ENCODE peak calls at places on chromosomes 7 and 10, in ten cellular contexts. One of them, this sample, is unnamed.

GRCh38 chr10:78165617-78166016 is 132.0 kb downstream of the RPS24 start:
- DNase-seq in CD4-positive, alpha-beta T cell: no peak
- DNase-seq in H7: peak
- DNase-seq in AG04449: no peak
- DNase-seq in HT-29: peak
- DNase-seq in bronchial epithelial cell: no peak
- DNase-seq in stimulated activated naive B cell treated with anti-CD40 and anti-IgM and Interleukin-4, amounts not matched to agents 10 μg/mL and 1 μg/mL and 100 μg/mL, for 72 hours: no peak
- DNase-seq in NCI-H1092: peak
- DNase-seq in H54: no peak
- DNase-seq in EH: peak
- DNase-seq in this sample: no peak

GRCh38 chr7:40232242-40232929 is 97.6 kb downstream of the SUGCT start:
- DNase-seq in EH: peak
- DNase-seq in AG04449: peak
- DNase-seq in stimulated activated naive B cell treated with anti-CD40 and anti-IgM and Interleukin-4, amounts not matched to agents 10 μg/mL and 1 μg/mL and 100 μg/mL, for 72 hours: no peak
- DNase-seq in HT-29: peak
- DNase-seq in H54: peak
- DNase-seq in bronchial epithelial cell: peak
- DNase-seq in H7: no peak
- DNase-seq in CD4-positive, alpha-beta T cell: no peak
- DNase-seq in NCI-H1092: peak
- DNase-seq in this sample: no peak

GRCh38 chr7:80542398-80542797 is 30.5 kb upstream of the GNAT3 start:
- DNase-seq in stimulated activated naive B cell treated with anti-CD40 and anti-IgM and Interleukin-4, amounts not matched to agents 10 μg/mL and 1 μg/mL and 100 μg/mL, for 72 hours: no peak
- DNase-seq in H7: no peak
- DNase-seq in EH: peak
- DNase-seq in HT-29: peak
- DNase-seq in H54: peak
- DNase-seq in NCI-H1092: no peak
- DNase-seq in bronchial epithelial cell: peak
- DNase-seq in CD4-positive, alpha-beta T cell: no peak
- DNase-seq in AG04449: peak
- DNase-seq in this sample: no peak

GRCh38 chr10:3749597-3750351 is 35.2 kb downstream of the KLF6 start:
- DNase-seq in CD4-positive, alpha-beta T cell: no peak
- DNase-seq in AG04449: no peak
- DNase-seq in stimulated activated naive B cell treated with anti-CD40 and anti-IgM and Interleukin-4, amounts not matched to agents 10 μg/mL and 1 μg/mL and 100 μg/mL, for 72 hours: no peak
- DNase-seq in EH: peak
- DNase-seq in HT-29: peak
- DNase-seq in H7: no peak
- DNase-seq in H54: no peak
- DNase-seq in bronchial epithelial cell: peak
- DNase-seq in NCI-H1092: no peak
- DNase-seq in this sample: peak

GRCh38 chr7:49520971-49521370 is 252.5 kb upstream of the VWC2 start:
- DNase-seq in H54: no peak
- DNase-seq in stimulated activated naive B cell treated with anti-CD40 and anti-IgM and Interleukin-4, amounts not matched to agents 10 μg/mL and 1 μg/mL and 100 μg/mL, for 72 hours: no peak
- DNase-seq in H7: no peak
- DNase-seq in NCI-H1092: no peak
- DNase-seq in EH: no peak
- DNase-seq in HT-29: no peak
- DNase-seq in AG04449: no peak
- DNase-seq in CD4-positive, alpha-beta T cell: no peak
- DNase-seq in bronchial epithelial cell: no peak
- DNase-seq in this sample: no peak

GRCh38 chr7:99089914-99090629 is 53.8 kb downstream of the SMURF1 start:
- DNase-seq in AG04449: no peak
- DNase-seq in NCI-H1092: no peak
- DNase-seq in H7: no peak
- DNase-seq in CD4-positive, alpha-beta T cell: no peak
- DNase-seq in stimulated activated naive B cell treated with anti-CD40 and anti-IgM and Interleukin-4, amounts not matched to agents 10 μg/mL and 1 μg/mL and 100 μg/mL, for 72 hours: no peak
- DNase-seq in bronchial epithelial cell: no peak
- DNase-seq in H54: no peak
- DNase-seq in HT-29: no peak
- DNase-seq in EH: no peak
- DNase-seq in this sample: no peak

GRCh38 chr7:156230576-156230975 is 410.0 kb upstream of the RNF32 start:
- DNase-seq in EH: no peak
- DNase-seq in NCI-H1092: no peak
- DNase-seq in stimulated activated naive B cell treated with anti-CD40 and anti-IgM and Interleukin-4, amounts not matched to agents 10 μg/mL and 1 μg/mL and 100 μg/mL, for 72 hours: no peak
- DNase-seq in CD4-positive, alpha-beta T cell: no peak
- DNase-seq in AG04449: no peak
- DNase-seq in H54: no peak
- DNase-seq in bronchial epithelial cell: no peak
- DNase-seq in H7: no peak
- DNase-seq in HT-29: no peak
- DNase-seq in this sample: no peak

GRCh38 chr7:68438016-68438415 is 1160.3 kb upstream of the AUTS2 start:
- DNase-seq in stimulated activated naive B cell treated with anti-CD40 and anti-IgM and Interleukin-4, amounts not matched to agents 10 μg/mL and 1 μg/mL and 100 μg/mL, for 72 hours: no peak
- DNase-seq in EH: no peak
- DNase-seq in bronchial epithelial cell: no peak
- DNase-seq in CD4-positive, alpha-beta T cell: no peak
- DNase-seq in HT-29: no peak
- DNase-seq in NCI-H1092: no peak
- DNase-seq in H7: no peak
- DNase-seq in H54: no peak
- DNase-seq in AG04449: no peak
- DNase-seq in this sample: no peak

GRCh38 chr7:158257001-158257400 is 330.6 kb downstream of the PTPRN2 start:
- DNase-seq in stimulated activated naive B cell treated with anti-CD40 and anti-IgM and Interleukin-4, amounts not matched to agents 10 μg/mL and 1 μg/mL and 100 μg/mL, for 72 hours: no peak
- DNase-seq in CD4-positive, alpha-beta T cell: no peak
- DNase-seq in H7: no peak
- DNase-seq in bronchial epithelial cell: no peak
- DNase-seq in EH: no peak
- DNase-seq in NCI-H1092: no peak
- DNase-seq in HT-29: no peak
- DNase-seq in AG04449: no peak
- DNase-seq in H54: no peak
- DNase-seq in this sample: no peak

GRCh38 chr10:117477961-117478670 is 64.4 kb upstream of the EMX2 start:
- DNase-seq in CD4-positive, alpha-beta T cell: no peak
- DNase-seq in stimulated activated naive B cell treated with anti-CD40 and anti-IgM and Interleukin-4, amounts not matched to agents 10 μg/mL and 1 μg/mL and 100 μg/mL, for 72 hours: no peak
- DNase-seq in EH: peak
- DNase-seq in HT-29: peak
- DNase-seq in NCI-H1092: no peak
- DNase-seq in H7: no peak
- DNase-seq in H54: peak
- DNase-seq in AG04449: peak
- DNase-seq in bronchial epithelial cell: peak
- DNase-seq in this sample: no peak

GRCh38 chr7:33392143-33392542 is 262.8 kb downstream of the BBS9 start:
- DNase-seq in NCI-H1092: peak
- DNase-seq in CD4-positive, alpha-beta T cell: no peak
- DNase-seq in bronchial epithelial cell: no peak
- DNase-seq in H54: no peak
- DNase-seq in HT-29: no peak
- DNase-seq in H7: no peak
- DNase-seq in AG04449: no peak
- DNase-seq in EH: no peak
- DNase-seq in stimulated activated naive B cell treated with anti-CD40 and anti-IgM and Interleukin-4, amounts not matched to agents 10 μg/mL and 1 μg/mL and 100 μg/mL, for 72 hours: no peak
- DNase-seq in this sample: no peak

GRCh38 chr10:6086375-6087233 is 2.2 kb upstream of the RBM17 start:
- DNase-seq in stimulated activated naive B cell treated with anti-CD40 and anti-IgM and Interleukin-4, amounts not matched to agents 10 μg/mL and 1 μg/mL and 100 μg/mL, for 72 hours: peak
- DNase-seq in NCI-H1092: peak
- DNase-seq in H54: peak
- DNase-seq in CD4-positive, alpha-beta T cell: peak
- DNase-seq in H7: peak
- DNase-seq in HT-29: peak
- DNase-seq in AG04449: peak
- DNase-seq in bronchial epithelial cell: peak
- DNase-seq in EH: peak
- DNase-seq in this sample: peak

GRCh38 chr7:42972703-42973500 is 40.7 kb downstream of the MRPL32 start:
- DNase-seq in stimulated activated naive B cell treated with anti-CD40 and anti-IgM and Interleukin-4, amounts not matched to agents 10 μg/mL and 1 μg/mL and 100 μg/mL, for 72 hours: no peak
- DNase-seq in AG04449: peak
- DNase-seq in HT-29: peak
- DNase-seq in CD4-positive, alpha-beta T cell: no peak
- DNase-seq in NCI-H1092: no peak
- DNase-seq in H7: no peak
- DNase-seq in EH: peak
- DNase-seq in H54: peak
- DNase-seq in bronchial epithelial cell: peak
- DNase-seq in this sample: no peak

GRCh38 chr7:151769189-151769821 is 107.6 kb downstream of the PRKAG2 start:
- DNase-seq in bronchial epithelial cell: no peak
- DNase-seq in EH: no peak
- DNase-seq in NCI-H1092: no peak
- DNase-seq in HT-29: no peak
- DNase-seq in stimulated activated naive B cell treated with anti-CD40 and anti-IgM and Interleukin-4, amounts not matched to agents 10 μg/mL and 1 μg/mL and 100 μg/mL, for 72 hours: no peak
- DNase-seq in H54: no peak
- DNase-seq in AG04449: no peak
- DNase-seq in H7: no peak
- DNase-seq in CD4-positive, alpha-beta T cell: peak
- DNase-seq in this sample: no peak

GRCh38 chr10:77355844-77356243 is 281.8 kb downstream of the KCNMA1 start:
- DNase-seq in HT-29: no peak
- DNase-seq in H54: peak
- DNase-seq in H7: no peak
- DNase-seq in CD4-positive, alpha-beta T cell: no peak
- DNase-seq in AG04449: peak
- DNase-seq in NCI-H1092: no peak
- DNase-seq in EH: peak
- DNase-seq in stimulated activated naive B cell treated with anti-CD40 and anti-IgM and Interleukin-4, amounts not matched to agents 10 μg/mL and 1 μg/mL and 100 μg/mL, for 72 hours: no peak
- DNase-seq in bronchial epithelial cell: peak
- DNase-seq in this sample: no peak

GRCh38 chr10:25701651-25702050 is 232.4 kb upstream of the MYO3A start:
- DNase-seq in bronchial epithelial cell: no peak
- DNase-seq in CD4-positive, alpha-beta T cell: no peak
- DNase-seq in H7: peak
- DNase-seq in H54: no peak
- DNase-seq in HT-29: no peak
- DNase-seq in NCI-H1092: no peak
- DNase-seq in AG04449: no peak
- DNase-seq in stimulated activated naive B cell treated with anti-CD40 and anti-IgM and Interleukin-4, amounts not matched to agents 10 μg/mL and 1 μg/mL and 100 μg/mL, for 72 hours: no peak
- DNase-seq in EH: no peak
- DNase-seq in this sample: no peak

GRCh38 chr10:103153302-103153759 is 39.7 kb downstream of the NT5C2 start:
- DNase-seq in bronchial epithelial cell: no peak
- DNase-seq in NCI-H1092: no peak
- DNase-seq in H7: no peak
- DNase-seq in EH: peak
- DNase-seq in AG04449: no peak
- DNase-seq in CD4-positive, alpha-beta T cell: no peak
- DNase-seq in stimulated activated naive B cell treated with anti-CD40 and anti-IgM and Interleukin-4, amounts not matched to agents 10 μg/mL and 1 μg/mL and 100 μg/mL, for 72 hours: no peak
- DNase-seq in H54: no peak
- DNase-seq in HT-29: no peak
- DNase-seq in this sample: peak

GRCh38 chr7:157689269-157690057 is 352.7 kb downstream of the DNAJB6 start:
- DNase-seq in NCI-H1092: no peak
- DNase-seq in stimulated activated naive B cell treated with anti-CD40 and anti-IgM and Interleukin-4, amounts not matched to agents 10 μg/mL and 1 μg/mL and 100 μg/mL, for 72 hours: no peak
- DNase-seq in HT-29: no peak
- DNase-seq in CD4-positive, alpha-beta T cell: no peak
- DNase-seq in H7: peak
- DNase-seq in bronchial epithelial cell: no peak
- DNase-seq in AG04449: no peak
- DNase-seq in EH: no peak
- DNase-seq in H54: no peak
- DNase-seq in this sample: no peak

GRCh38 chr10:104387130-104387888 is 33.7 kb downstream of the CFAP58 start:
- DNase-seq in H7: no peak
- DNase-seq in NCI-H1092: no peak
- DNase-seq in AG04449: no peak
- DNase-seq in H54: no peak
- DNase-seq in EH: no peak
- DNase-seq in stimulated activated naive B cell treated with anti-CD40 and anti-IgM and Interleukin-4, amounts not matched to agents 10 μg/mL and 1 μg/mL and 100 μg/mL, for 72 hours: no peak
- DNase-seq in bronchial epithelial cell: peak
- DNase-seq in HT-29: no peak
- DNase-seq in CD4-positive, alpha-beta T cell: no peak
- DNase-seq in this sample: no peak

GRCh38 chr7:124459101-124460052 is 306.2 kb downstream of the GPR37 start:
- DNase-seq in NCI-H1092: no peak
- DNase-seq in EH: peak
- DNase-seq in AG04449: peak
- DNase-seq in CD4-positive, alpha-beta T cell: no peak
- DNase-seq in H54: no peak
- DNase-seq in bronchial epithelial cell: peak
- DNase-seq in HT-29: peak
- DNase-seq in H7: no peak
- DNase-seq in stimulated activated naive B cell treated with anti-CD40 and anti-IgM and Interleukin-4, amounts not matched to agents 10 μg/mL and 1 μg/mL and 100 μg/mL, for 72 hours: no peak
- DNase-seq in this sample: peak

GRCh38 chr7:493661-494251 is 25.9 kb downstream of the PDGFA start:
- DNase-seq in EH: no peak
- DNase-seq in AG04449: no peak
- DNase-seq in HT-29: no peak
- DNase-seq in bronchial epithelial cell: no peak
- DNase-seq in NCI-H1092: no peak
- DNase-seq in H7: no peak
- DNase-seq in CD4-positive, alpha-beta T cell: no peak
- DNase-seq in H54: no peak
- DNase-seq in stimulated activated naive B cell treated with anti-CD40 and anti-IgM and Interleukin-4, amounts not matched to agents 10 μg/mL and 1 μg/mL and 100 μg/mL, for 72 hours: no peak
- DNase-seq in this sample: no peak

GRCh38 chr10:36676321-36677169 is 448.9 kb upstream of the ANKRD30A start:
- DNase-seq in HT-29: no peak
- DNase-seq in CD4-positive, alpha-beta T cell: no peak
- DNase-seq in NCI-H1092: peak
- DNase-seq in stimulated activated naive B cell treated with anti-CD40 and anti-IgM and Interleukin-4, amounts not matched to agents 10 μg/mL and 1 μg/mL and 100 μg/mL, for 72 hours: no peak
- DNase-seq in H54: no peak
- DNase-seq in EH: peak
- DNase-seq in H7: no peak
- DNase-seq in bronchial epithelial cell: no peak
- DNase-seq in AG04449: peak
- DNase-seq in this sample: no peak

GRCh38 chr7:128044064-128044463 is 12.8 kb upstream of the LRRC4 start:
- DNase-seq in AG04449: no peak
- DNase-seq in stimulated activated naive B cell treated with anti-CD40 and anti-IgM and Interleukin-4, amounts not matched to agents 10 μg/mL and 1 μg/mL and 100 μg/mL, for 72 hours: no peak
- DNase-seq in EH: no peak
- DNase-seq in NCI-H1092: no peak
- DNase-seq in H54: no peak
- DNase-seq in CD4-positive, alpha-beta T cell: no peak
- DNase-seq in bronchial epithelial cell: no peak
- DNase-seq in H7: no peak
- DNase-seq in HT-29: no peak
- DNase-seq in this sample: no peak

GRCh38 chr7:143408686-143409551 is at the start of gene EPHA1:
- DNase-seq in bronchial epithelial cell: peak
- DNase-seq in EH: no peak
- DNase-seq in CD4-positive, alpha-beta T cell: peak
- DNase-seq in stimulated activated naive B cell treated with anti-CD40 and anti-IgM and Interleukin-4, amounts not matched to agents 10 μg/mL and 1 μg/mL and 100 μg/mL, for 72 hours: no peak
- DNase-seq in AG04449: no peak
- DNase-seq in HT-29: peak
- DNase-seq in H54: no peak
- DNase-seq in NCI-H1092: no peak
- DNase-seq in H7: peak
- DNase-seq in this sample: no peak

GRCh38 chr10:35635576-35635975 is 6.5 kb downstream of the FZD8 start:
- DNase-seq in EH: peak
- DNase-seq in NCI-H1092: peak
- DNase-seq in bronchial epithelial cell: peak
- DNase-seq in H7: peak
- DNase-seq in stimulated activated naive B cell treated with anti-CD40 and anti-IgM and Interleukin-4, amounts not matched to agents 10 μg/mL and 1 μg/mL and 100 μg/mL, for 72 hours: peak
- DNase-seq in HT-29: peak
- DNase-seq in H54: peak
- DNase-seq in AG04449: no peak
- DNase-seq in CD4-positive, alpha-beta T cell: peak
- DNase-seq in this sample: peak

GRCh38 chr7:12257582-12257981 is 46.5 kb downstream of the TMEM106B start:
- DNase-seq in stimulated activated naive B cell treated with anti-CD40 and anti-IgM and Interleukin-4, amounts not matched to agents 10 μg/mL and 1 μg/mL and 100 μg/mL, for 72 hours: peak
- DNase-seq in NCI-H1092: no peak
- DNase-seq in EH: peak
- DNase-seq in HT-29: no peak
- DNase-seq in H7: no peak
- DNase-seq in AG04449: no peak
- DNase-seq in H54: no peak
- DNase-seq in bronchial epithelial cell: no peak
- DNase-seq in CD4-positive, alpha-beta T cell: peak
- DNase-seq in this sample: no peak

GRCh38 chr7:143811-144453 is 48.4 kb upstream of the FAM20C start:
- DNase-seq in HT-29: no peak
- DNase-seq in AG04449: no peak
- DNase-seq in CD4-positive, alpha-beta T cell: no peak
- DNase-seq in stimulated activated naive B cell treated with anti-CD40 and anti-IgM and Interleukin-4, amounts not matched to agents 10 μg/mL and 1 μg/mL and 100 μg/mL, for 72 hours: peak
- DNase-seq in H7: no peak
- DNase-seq in bronchial epithelial cell: no peak
- DNase-seq in EH: no peak
- DNase-seq in H54: no peak
- DNase-seq in NCI-H1092: no peak
- DNase-seq in this sample: no peak

GRCh38 chr10:75211007-75211735 is 575 bp downstream of the VDAC2 start:
- DNase-seq in bronchial epithelial cell: peak
- DNase-seq in NCI-H1092: no peak
- DNase-seq in stimulated activated naive B cell treated with anti-CD40 and anti-IgM and Interleukin-4, amounts not matched to agents 10 μg/mL and 1 μg/mL and 100 μg/mL, for 72 hours: peak
- DNase-seq in HT-29: peak
- DNase-seq in CD4-positive, alpha-beta T cell: no peak
- DNase-seq in H54: peak
- DNase-seq in H7: no peak
- DNase-seq in EH: peak
- DNase-seq in AG04449: no peak
- DNase-seq in this sample: no peak